ENCODE peak calls at places on chromosomes 11 and 22, in six cellular contexts. C, G, S, M, H and V are unnamed samples.

GRCh38 chr11:126919147-126919823 is 81.3 kb downstream of the KIRREL3 start:
- DNase-seq in C (no peak), G (no peak), S (peak), M (no peak), H (no peak), V (no peak)

GRCh38 chr11:44680982-44681597 is 45.7 kb upstream of the TSPAN18 start:
- DNase-seq in C (no peak), G (no peak), S (no peak), M (no peak), H (no peak), V (no peak)

GRCh38 chr11:123580557-123581275 is 73.7 kb downstream of the SCN3B start:
- DNase-seq in C (peak), G (peak), S (no peak), M (peak), H (peak), V (peak)

GRCh38 chr11:44601471-44602370 is 36.3 kb downstream of the CD82 start:
- DNase-seq in C (no peak), G (no peak), S (no peak), M (no peak), H (no peak), V (no peak)

GRCh38 chr11:16814410-16815046 is 76.1 kb downstream of the C11orf58 start:
- DNase-seq in C (no peak), G (no peak), S (no peak), M (peak), H (no peak), V (no peak)

GRCh38 chr22:39577900-39578299 is 7.3 kb downstream of the CACNA1I start:
- DNase-seq in C (no peak), G (no peak), S (no peak), M (no peak), H (no peak), V (no peak)

GRCh38 chr11:120203626-120204025 is 7.2 kb upstream of the OAF start:
- DNase-seq in C (no peak), G (no peak), S (no peak), M (no peak), H (no peak), V (no peak)

GRCh38 chr11:108718466-108718865 is 53.6 kb downstream of the DDX10 start:
- DNase-seq in C (no peak), G (no peak), S (no peak), M (no peak), H (no peak), V (no peak)

GRCh38 chr11:11937433-11937832 is 71.0 kb downstream of the DKK3 start:
- DNase-seq in C (no peak), G (no peak), S (no peak), M (no peak), H (no peak), V (no peak)

GRCh38 chr11:36719708-36720107 is 121.7 kb upstream of the RAG2 start:
- DNase-seq in C (no peak), G (no peak), S (no peak), M (no peak), H (no peak), V (no peak)

GRCh38 chr11:993632-994167 is 42.8 kb downstream of the MUC6 start:
- DNase-seq in C (no peak), G (no peak), S (no peak), M (no peak), H (no peak), V (no peak)

GRCh38 chr22:33512961-33513360 is 407.3 kb downstream of the LARGE1 start:
- DNase-seq in C (no peak), G (no peak), S (no peak), M (no peak), H (no peak), V (no peak)

GRCh38 chr11:66324626-66325025 is 7.8 kb upstream of the CD248 start:
- DNase-seq in C (peak), G (no peak), S (no peak), M (no peak), H (no peak), V (no peak)

GRCh38 chr22:37959231-37959825 is 5.8 kb downstream of the POLR2F start:
- DNase-seq in C (no peak), G (no peak), S (no peak), M (no peak), H (no peak), V (no peak)

GRCh38 chr11:121482231-121483129 is 29.7 kb upstream of the SORL1-AS1 start:
- DNase-seq in C (no peak), G (no peak), S (peak), M (no peak), H (no peak), V (no peak)

GRCh38 chr11:10807629-10808552 is 835 bp downstream of the EIF4G2 start:
- DNase-seq in C (peak), G (no peak), S (no peak), M (peak), H (peak), V (peak)

GRCh38 chr22:30705710-30706651 is 11.3 kb downstream of the OSBP2 start:
- DNase-seq in C (no peak), G (no peak), S (peak), M (peak), H (no peak), V (peak)

GRCh38 chr11:10920875-10921274 is 63.0 kb upstream of the ZBED5 start:
- DNase-seq in C (no peak), G (no peak), S (no peak), M (no peak), H (no peak), V (no peak)

GRCh38 chr11:113705871-113706654 is at the start of gene TMPRSS5:
- DNase-seq in C (no peak), G (no peak), S (no peak), M (no peak), H (no peak), V (peak)

GRCh38 chr11:72725731-72726042 is 26.5 kb downstream of the ARAP1 start:
- DNase-seq in C (no peak), G (no peak), S (no peak), M (no peak), H (no peak), V (no peak)

GRCh38 chr11:115193931-115194797 is 310.1 kb downstream of the CADM1 start:
- DNase-seq in C (no peak), G (no peak), S (peak), M (no peak), H (no peak), V (peak)

GRCh38 chr22:24952837-24953293 is 349 bp downstream of the KIAA1671 start:
- DNase-seq in C (peak), G (no peak), S (no peak), M (no peak), H (no peak), V (peak)

GRCh38 chr11:85948884-85949283 is 93.7 kb downstream of the CCDC83 start:
- DNase-seq in C (no peak), G (no peak), S (no peak), M (no peak), H (no peak), V (no peak)

GRCh38 chr22:33922268-33922667 is 2.0 kb upstream of the LARGE1 start:
- DNase-seq in C (no peak), G (no peak), S (no peak), M (no peak), H (no peak), V (peak)

GRCh38 chr11:118438314-118438931 is 2.1 kb downstream of the KMT2A start:
- DNase-seq in C (peak), G (no peak), S (no peak), M (no peak), H (peak), V (no peak)

GRCh38 chr11:1129666-1130160 is 28.0 kb upstream of the MUC5AC start:
- DNase-seq in C (peak), G (no peak), S (no peak), M (no peak), H (no peak), V (no peak)

GRCh38 chr11:45768486-45768885 is 36.5 kb upstream of the SLC35C1 start:
- DNase-seq in C (no peak), G (no peak), S (no peak), M (no peak), H (no peak), V (no peak)

GRCh38 chr11:108591893-108592292 is 1.7 kb downstream of the EXPH5 start:
- DNase-seq in C (no peak), G (no peak), S (no peak), M (no peak), H (peak), V (no peak)

GRCh38 chr11:93216511-93217121 is 18.8 kb upstream of the SLC36A4 start:
- DNase-seq in C (peak), G (no peak), S (no peak), M (no peak), H (no peak), V (no peak)
- TF ChIP-seq GABPA in C (no peak), G (no peak), S (no peak), M (no peak), H (no peak), V (no peak)

GRCh38 chr11:116314012-116314411 is 458.8 kb downstream of the BUD13 start:
- DNase-seq in C (no peak), G (no peak), S (no peak), M (no peak), H (no peak), V (no peak)

GRCh38 chr11:116311141-116311540 is 461.6 kb downstream of the BUD13 start:
- DNase-seq in C (peak), G (no peak), S (no peak), M (no peak), H (no peak), V (no peak)

GRCh38 chr11:116312560-116313340 is 460.0 kb downstream of the BUD13 start:
- DNase-seq in C (peak), G (no peak), S (no peak), M (no peak), H (no peak), V (no peak)

GRCh38 chr11:116309446-116309845 is 463.3 kb downstream of the BUD13 start:
- DNase-seq in C (no peak), G (no peak), S (no peak), M (no peak), H (no peak), V (no peak)

DNA sequence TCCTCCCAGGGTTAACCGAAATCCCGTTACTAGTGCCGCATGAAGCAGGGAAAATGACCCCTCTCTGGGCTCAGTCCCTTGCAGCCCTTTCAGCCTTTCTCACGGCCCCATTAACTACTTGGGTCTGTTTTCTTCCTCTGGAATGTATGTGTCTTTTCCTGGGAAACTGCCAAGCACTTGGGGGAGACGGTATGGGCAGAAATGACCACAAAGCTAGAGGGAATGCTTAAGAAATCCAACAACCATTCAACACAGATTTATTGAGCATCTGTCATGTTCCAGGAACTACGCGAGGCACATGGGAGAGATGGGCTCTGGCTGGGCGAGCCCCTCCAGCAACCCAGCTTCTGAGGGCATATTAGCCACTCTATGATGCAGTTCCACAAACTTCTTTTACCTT is 462.6 kb downstream of the BUD13 start:
- DNase-seq in C (no peak), G (no peak), S (no peak), M (no peak), H (no peak), V (no peak)
- TF ChIP-seq GABPA in C (no peak), G (no peak), S (no peak), M (no peak), H (no peak), V (no peak)

GRCh38 chr11:107218123-107219084 is 200.1 kb upstream of the GUCY1A2 start:
- DNase-seq in C (no peak), G (no peak), S (no peak), M (no peak), H (no peak), V (no peak)
- TF ChIP-seq GABPA in C (no peak), G (no peak), S (no peak), M (no peak), H (no peak), V (no peak)

DNA sequence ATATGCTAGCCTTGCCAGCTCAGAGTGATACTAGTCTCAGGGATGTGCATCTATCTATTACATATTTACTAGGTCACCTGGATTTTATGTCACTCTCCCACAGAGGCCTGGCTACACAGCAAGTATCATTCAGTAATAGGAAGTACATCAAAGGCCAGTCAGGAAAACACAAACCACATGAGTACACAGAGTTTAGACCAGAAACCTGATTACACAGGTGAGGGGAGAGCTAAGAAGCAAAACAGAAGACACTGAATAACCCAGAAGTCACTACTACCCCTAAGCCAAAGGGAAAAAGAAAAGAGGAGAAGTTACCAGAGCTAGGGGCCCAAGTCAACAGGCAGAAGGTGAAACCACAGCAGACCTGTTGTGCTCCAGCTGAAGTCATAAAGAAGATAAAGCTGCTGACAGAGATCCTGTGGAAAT is 13.3 kb downstream of the LPXN start:
- DNase-seq in C (no peak), G (no peak), S (no peak), M (no peak), H (no peak), V (peak)
- TF ChIP-seq GABPA in C (no peak), G (no peak), S (peak), M (no peak), H (no peak), V (no peak)

DNA sequence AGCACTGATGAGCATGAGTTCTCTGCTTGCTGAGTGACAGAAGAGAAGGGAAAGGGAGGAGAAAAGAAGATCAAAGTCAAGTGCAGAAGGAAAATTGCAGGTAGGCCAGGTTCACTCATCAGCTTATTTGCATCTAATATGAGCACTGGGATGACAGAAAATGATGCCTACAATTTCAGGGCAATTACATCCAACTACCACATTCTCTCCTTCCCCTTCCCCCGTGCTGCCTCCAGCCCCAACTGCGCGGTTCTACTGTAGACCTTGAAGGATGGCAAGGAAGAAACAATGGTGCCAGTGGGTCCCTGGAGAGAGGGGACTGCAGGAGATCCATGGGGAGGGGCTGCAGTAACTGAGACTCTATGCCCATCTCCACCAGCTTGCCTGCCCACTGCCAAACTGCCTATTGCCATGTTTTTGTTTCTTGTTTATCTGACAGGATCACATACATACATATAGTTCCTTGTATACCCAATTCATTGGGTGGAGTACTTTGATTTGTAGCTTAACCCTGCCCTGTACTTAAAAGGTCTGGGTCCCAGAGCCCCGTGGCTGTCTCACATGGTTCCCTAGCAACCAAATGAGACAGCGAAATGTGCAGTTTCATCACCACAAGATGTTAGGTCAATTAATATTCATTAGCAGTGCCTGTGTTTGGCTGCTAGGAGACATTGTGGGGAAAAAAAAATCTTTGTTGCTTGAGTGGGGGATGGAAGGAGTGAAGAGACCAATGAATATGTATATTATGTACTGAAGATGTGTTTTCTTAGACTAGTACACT is 253.5 kb upstream of the PLET1 start:
- DNase-seq in C (peak), G (no peak), S (no peak), M (no peak), H (no peak), V (no peak)
- TF ChIP-seq GABPA in C (no peak), G (no peak), S (no peak), M (no peak), H (no peak), V (no peak)

GRCh38 chr11:2521081-2521480 is 76.3 kb downstream of the KCNQ1 start:
- DNase-seq in C (no peak), G (no peak), S (no peak), M (no peak), H (no peak), V (no peak)
- TF ChIP-seq GABPA in C (no peak), G (no peak), S (no peak), M (no peak), H (no peak), V (no peak)

GRCh38 chr11:18721576-18722292 is 4.3 kb downstream of the IGSF22 start:
- DNase-seq in C (peak), G (no peak), S (no peak), M (peak), H (peak), V (no peak)
- TF ChIP-seq GABPA in C (no peak), G (no peak), S (no peak), M (no peak), H (no peak), V (no peak)

GRCh38 chr22:41380993-41381328 is 781 bp upstream of the TEF start:
- DNase-seq in C (no peak), G (no peak), S (no peak), M (no peak), H (peak), V (peak)
- TF ChIP-seq GABPA in C (no peak), G (no peak), S (no peak), M (no peak), H (no peak), V (no peak)

GRCh38 chr22:42608481-42609361 is 6.0 kb downstream of the POLDIP3 start:
- DNase-seq in C (no peak), G (no peak), S (no peak), M (no peak), H (no peak), V (no peak)
- TF ChIP-seq GABPA in C (no peak), G (no peak), S (no peak), M (no peak), H (no peak), V (no peak)

GRCh38 chr11:124930799-124931198 is 5.0 kb downstream of the HEPACAM start:
- DNase-seq in C (no peak), G (no peak), S (no peak), M (no peak), H (no peak), V (no peak)
- TF ChIP-seq GABPA in C (no peak), G (no peak), S (no peak), M (no peak), H (no peak), V (no peak)